ENCODE peak calls at places on chromosome 2, in seven cellular contexts. One of them, this sample, is unnamed.
A peak's percentile ranks its signal among the peaks of the same experiment; 100 is the strongest.

GRCh38 chr2:43305006-43305405 is 78.6 kb upstream of the ZFP36L2 start:
- DNase-seq in K562: no peak
- DNase-seq in breast epithelium: no peak
- DNase-seq in NB4: no peak
- DNase-seq in tibial nerve: no peak
- DNase-seq in IMR-90: peak; percentile 37
- DNase-seq in Peyer's patch: no peak
- DNase-seq in this sample: no peak

GRCh38 chr2:185385157-185385556 is 353.4 kb upstream of the FSIP2 start:
- DNase-seq in K562: no peak
- DNase-seq in breast epithelium: no peak
- DNase-seq in NB4: no peak
- DNase-seq in tibial nerve: no peak
- DNase-seq in IMR-90: no peak
- DNase-seq in Peyer's patch: no peak
- DNase-seq in this sample: no peak

GRCh38 chr2:39228413-39229209 is 15.2 kb downstream of the CDKL4 start:
- DNase-seq in K562: no peak
- DNase-seq in breast epithelium: no peak
- DNase-seq in NB4: peak; percentile 30
- DNase-seq in tibial nerve: no peak
- DNase-seq in IMR-90: no peak
- DNase-seq in Peyer's patch: no peak
- DNase-seq in this sample: no peak

GRCh38 chr2:235414422-235414821 is 79.4 kb upstream of the AGAP1 start:
- DNase-seq in K562: no peak
- DNase-seq in breast epithelium: no peak
- DNase-seq in NB4: no peak
- DNase-seq in tibial nerve: no peak
- DNase-seq in IMR-90: no peak
- DNase-seq in Peyer's patch: no peak
- DNase-seq in this sample: no peak

GRCh38 chr2:237073552-237073951 is 12.1 kb upstream of the COPS8 start:
- DNase-seq in K562: no peak
- DNase-seq in breast epithelium: no peak
- DNase-seq in NB4: no peak
- DNase-seq in tibial nerve: no peak
- DNase-seq in IMR-90: peak; percentile 93
- DNase-seq in Peyer's patch: no peak
- DNase-seq in this sample: no peak

GRCh38 chr2:55460562-55460961 is 40.9 kb upstream of the CCDC88A start:
- DNase-seq in K562: no peak
- DNase-seq in breast epithelium: no peak
- DNase-seq in NB4: no peak
- DNase-seq in tibial nerve: no peak
- DNase-seq in IMR-90: peak; percentile 32
- DNase-seq in Peyer's patch: no peak
- DNase-seq in this sample: no peak

GRCh38 chr2:80238692-80239469 is 65.7 kb downstream of the LRRTM1 start:
- DNase-seq in K562: peak; percentile 61
- DNase-seq in breast epithelium: no peak
- DNase-seq in NB4: peak; percentile 42
- DNase-seq in tibial nerve: peak; percentile 7
- DNase-seq in IMR-90: peak; percentile 42
- DNase-seq in Peyer's patch: no peak
- DNase-seq in this sample: no peak

GRCh38 chr2:132542953-132543569 is 126.5 kb downstream of the GPR39 start:
- DNase-seq in K562: no peak
- DNase-seq in breast epithelium: no peak
- DNase-seq in NB4: no peak
- DNase-seq in tibial nerve: no peak
- DNase-seq in IMR-90: peak; percentile 16
- DNase-seq in Peyer's patch: no peak
- DNase-seq in this sample: no peak

GRCh38 chr2:33375054-33375453 is 101.4 kb upstream of the RASGRP3 start:
- DNase-seq in K562: no peak
- DNase-seq in breast epithelium: no peak
- DNase-seq in NB4: no peak
- DNase-seq in tibial nerve: no peak
- DNase-seq in IMR-90: peak; percentile 27
- DNase-seq in Peyer's patch: no peak
- DNase-seq in this sample: no peak

GRCh38 chr2:12442627-12442928 is 274.2 kb upstream of the TRIB2 start:
- DNase-seq in K562: no peak
- DNase-seq in breast epithelium: no peak
- DNase-seq in NB4: no peak
- DNase-seq in tibial nerve: no peak
- DNase-seq in IMR-90: peak; percentile 73
- DNase-seq in Peyer's patch: no peak
- DNase-seq in this sample: no peak

GRCh38 chr2:237995036-237995435 is 28.2 kb downstream of the UBE2F start:
- DNase-seq in K562: no peak
- DNase-seq in breast epithelium: no peak
- DNase-seq in NB4: no peak
- DNase-seq in tibial nerve: no peak
- DNase-seq in IMR-90: no peak
- DNase-seq in Peyer's patch: no peak
- DNase-seq in this sample: no peak

GRCh38 chr2:89842180-89842908 is 1150.9 kb downstream of the RPIA start:
- DNase-seq in K562: no peak
- DNase-seq in breast epithelium: no peak
- DNase-seq in NB4: no peak
- DNase-seq in tibial nerve: no peak
- DNase-seq in IMR-90: no peak
- DNase-seq in Peyer's patch: no peak
- DNase-seq in this sample: no peak

GRCh38 chr2:161938335-161938734 is 135.7 kb downstream of the DPP4 start:
- DNase-seq in K562: no peak
- DNase-seq in breast epithelium: no peak
- DNase-seq in NB4: no peak
- DNase-seq in tibial nerve: no peak
- DNase-seq in IMR-90: no peak
- DNase-seq in Peyer's patch: no peak
- DNase-seq in this sample: no peak

GRCh38 chr2:142180820-142181533 is 50.2 kb upstream of the LRP1B start:
- DNase-seq in K562: no peak
- DNase-seq in breast epithelium: no peak
- DNase-seq in NB4: peak; percentile 57
- DNase-seq in tibial nerve: no peak
- DNase-seq in IMR-90: peak; percentile 12
- DNase-seq in Peyer's patch: no peak
- DNase-seq in this sample: no peak

GRCh38 chr2:133641497-133641896 is 73.2 kb upstream of the NCKAP5 start:
- DNase-seq in K562: no peak
- DNase-seq in breast epithelium: peak; percentile 89
- DNase-seq in NB4: peak; percentile 4
- DNase-seq in tibial nerve: no peak
- DNase-seq in IMR-90: peak; percentile 29
- DNase-seq in Peyer's patch: no peak
- DNase-seq in this sample: no peak

GRCh38 chr2:222485367-222486211 is 61.2 kb downstream of the SGPP2 start:
- DNase-seq in K562: no peak
- DNase-seq in breast epithelium: no peak
- DNase-seq in NB4: no peak
- DNase-seq in tibial nerve: no peak
- DNase-seq in IMR-90: no peak
- DNase-seq in Peyer's patch: no peak
- DNase-seq in this sample: no peak

GRCh38 chr2:238100049-238100820 is at the start of gene ESPNL:
- DNase-seq in K562: peak; percentile 34
- DNase-seq in breast epithelium: peak; percentile 42
- DNase-seq in NB4: peak; percentile 44
- DNase-seq in tibial nerve: no peak
- DNase-seq in IMR-90: no peak
- DNase-seq in Peyer's patch: peak; percentile 15
- DNase-seq in this sample: no peak

GRCh38 chr2:235937526-235937925 is 230.7 kb downstream of the GBX2 start:
- DNase-seq in K562: no peak
- DNase-seq in breast epithelium: peak; percentile 44
- DNase-seq in NB4: no peak
- DNase-seq in tibial nerve: no peak
- DNase-seq in IMR-90: no peak
- DNase-seq in Peyer's patch: no peak
- DNase-seq in this sample: no peak

GRCh38 chr2:26970928-26971627 is 641 bp downstream of the MAPRE3 start:
- DNase-seq in K562: peak; percentile 27
- DNase-seq in breast epithelium: no peak
- DNase-seq in NB4: no peak
- DNase-seq in tibial nerve: peak; percentile 12
- DNase-seq in IMR-90: peak; percentile 18
- DNase-seq in Peyer's patch: no peak
- DNase-seq in this sample: peak; percentile 30

GRCh38 chr2:26974352-26974751 is 3.9 kb downstream of the MAPRE3 start:
- DNase-seq in K562: peak; percentile 72
- DNase-seq in breast epithelium: no peak
- DNase-seq in NB4: no peak
- DNase-seq in tibial nerve: no peak
- DNase-seq in IMR-90: no peak
- DNase-seq in Peyer's patch: no peak
- DNase-seq in this sample: no peak

GRCh38 chr2:26970244-26970927 is at the start of gene MAPRE3:
- DNase-seq in K562: peak; percentile 95
- DNase-seq in breast epithelium: peak; percentile 72
- DNase-seq in NB4: peak; percentile 48
- DNase-seq in tibial nerve: peak; percentile 64
- DNase-seq in IMR-90: peak; percentile 57
- DNase-seq in Peyer's patch: peak; percentile 71
- DNase-seq in this sample: peak; percentile 60

GRCh38 chr2:26969089-26969844 is 1.2 kb upstream of the MAPRE3 start:
- DNase-seq in K562: no peak
- DNase-seq in breast epithelium: no peak
- DNase-seq in NB4: no peak
- DNase-seq in tibial nerve: no peak
- DNase-seq in IMR-90: peak; percentile 81
- DNase-seq in Peyer's patch: no peak
- DNase-seq in this sample: no peak

DNA sequence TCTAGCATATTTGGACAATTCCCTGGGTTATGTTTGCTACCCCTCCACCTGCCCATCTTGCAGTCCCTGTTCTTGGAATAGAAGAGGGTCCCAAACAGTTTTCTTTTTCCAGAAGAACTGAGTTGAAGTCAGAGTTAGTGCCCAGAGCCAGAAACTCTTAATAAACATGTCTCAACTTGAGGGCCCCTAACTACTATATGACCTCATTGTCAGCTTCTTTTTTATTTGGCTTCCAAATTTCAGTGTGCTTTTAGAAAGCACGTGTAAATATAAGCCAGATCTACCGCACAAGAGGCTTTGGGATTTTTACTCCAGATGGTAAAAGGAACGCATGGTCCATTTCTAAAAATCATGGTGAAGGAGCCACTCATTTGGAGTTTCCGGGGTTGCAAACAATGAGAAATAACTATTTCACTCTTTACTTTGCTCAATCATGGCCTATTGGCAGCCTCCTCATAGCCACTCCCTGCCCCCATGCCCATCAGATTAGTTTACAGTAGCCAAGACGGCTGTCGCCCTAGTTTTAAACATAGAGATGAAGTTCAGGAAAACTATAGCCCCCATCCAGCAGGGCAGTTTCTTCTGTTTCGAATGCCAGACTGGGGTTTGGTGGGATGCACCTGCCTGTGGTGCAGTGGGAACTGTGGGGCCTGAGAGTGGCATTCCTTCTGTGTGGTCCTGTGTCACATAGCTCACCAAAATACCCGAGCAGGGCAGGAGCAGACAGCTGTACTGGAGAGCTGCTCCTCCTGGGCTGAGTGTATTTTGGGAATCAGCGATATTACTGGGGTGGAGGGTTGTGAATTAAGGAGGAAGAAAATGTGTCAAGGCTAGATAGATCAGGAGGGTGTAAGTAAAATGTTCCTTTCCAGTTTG is 1.7 kb downstream of the MAPRE3 start:
- DNase-seq in K562: no peak
- DNase-seq in breast epithelium: no peak
- DNase-seq in NB4: no peak
- DNase-seq in tibial nerve: no peak
- DNase-seq in IMR-90: no peak
- DNase-seq in Peyer's patch: no peak
- DNase-seq in this sample: peak; percentile 29
- TF ChIP-seq POLR2A in K562: no peak
- TF ChIP-seq POLR2A in breast epithelium: no peak
- TF ChIP-seq POLR2A in NB4: no peak
- TF ChIP-seq POLR2A in tibial nerve: no peak
- TF ChIP-seq POLR2A in IMR-90: no peak
- TF ChIP-seq POLR2A in Peyer's patch: no peak
- TF ChIP-seq POLR2A in this sample: no peak

GRCh38 chr2:71844967-71845366 is 302.7 kb downstream of the CYP26B1 start:
- DNase-seq in K562: no peak
- DNase-seq in breast epithelium: no peak
- DNase-seq in NB4: no peak
- DNase-seq in tibial nerve: no peak
- DNase-seq in IMR-90: no peak
- DNase-seq in Peyer's patch: no peak
- DNase-seq in this sample: no peak
- TF ChIP-seq POLR2A in K562: no peak
- TF ChIP-seq POLR2A in breast epithelium: no peak
- TF ChIP-seq POLR2A in NB4: no peak
- TF ChIP-seq POLR2A in tibial nerve: no peak
- TF ChIP-seq POLR2A in IMR-90: no peak
- TF ChIP-seq POLR2A in Peyer's patch: no peak
- TF ChIP-seq POLR2A in this sample: no peak

GRCh38 chr2:34578641-34579040 is 979.5 kb upstream of the FAM98A start:
- DNase-seq in K562: no peak
- DNase-seq in breast epithelium: no peak
- DNase-seq in NB4: no peak
- DNase-seq in tibial nerve: no peak
- DNase-seq in IMR-90: no peak
- DNase-seq in Peyer's patch: no peak
- DNase-seq in this sample: no peak
- TF ChIP-seq POLR2A in K562: no peak
- TF ChIP-seq POLR2A in breast epithelium: no peak
- TF ChIP-seq POLR2A in NB4: no peak
- TF ChIP-seq POLR2A in tibial nerve: no peak
- TF ChIP-seq POLR2A in IMR-90: no peak
- TF ChIP-seq POLR2A in Peyer's patch: no peak
- TF ChIP-seq POLR2A in this sample: no peak

DNA sequence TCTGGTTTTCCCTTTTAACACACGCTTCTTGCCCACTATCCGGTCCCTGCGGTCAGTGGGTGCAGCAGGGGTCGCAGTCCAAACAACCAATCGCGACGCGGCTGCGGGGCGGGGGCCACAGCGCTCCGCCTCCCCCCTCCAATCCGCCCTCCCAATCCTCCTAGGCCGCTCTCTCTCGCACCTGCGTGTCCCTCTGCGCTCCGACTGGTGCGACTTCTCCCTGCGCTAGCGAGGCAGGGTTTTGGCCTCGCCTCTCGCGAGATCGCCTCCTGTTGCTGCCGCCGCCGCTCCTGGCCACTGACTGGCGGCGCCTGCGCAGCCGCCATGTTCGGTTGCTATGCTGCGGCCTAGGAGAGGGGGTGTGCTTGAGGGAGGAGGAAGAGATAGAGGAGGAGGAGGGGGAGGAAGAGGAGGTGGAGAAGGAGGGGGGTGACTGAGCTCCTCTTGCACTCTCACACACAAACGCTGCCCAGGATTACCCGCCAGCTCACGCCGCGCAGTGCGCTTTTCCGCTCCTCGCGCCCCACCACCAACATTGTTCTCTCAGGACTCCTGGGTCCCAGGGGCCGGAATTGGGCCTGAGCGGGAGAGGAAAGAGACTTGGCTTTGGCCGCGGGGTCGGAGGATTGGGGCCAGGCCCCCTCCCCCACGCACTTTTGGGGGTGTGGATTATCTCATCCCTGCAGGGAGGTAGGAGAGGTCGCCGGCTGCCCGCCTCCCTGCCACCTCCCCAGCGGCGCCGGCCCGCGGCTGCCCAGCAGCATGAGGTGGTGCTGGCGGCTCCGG is at the start of gene PTPN4:
- DNase-seq in K562: peak; percentile 96
- DNase-seq in breast epithelium: peak; percentile 93
- DNase-seq in NB4: peak; percentile 100
- DNase-seq in tibial nerve: peak; percentile 82
- DNase-seq in IMR-90: peak; percentile 98
- DNase-seq in Peyer's patch: peak; percentile 96
- DNase-seq in this sample: peak; percentile 94
- TF ChIP-seq POLR2A in K562: peak; percentile 91
- TF ChIP-seq POLR2A in breast epithelium: peak; percentile 84
- TF ChIP-seq POLR2A in NB4: peak; percentile 73
- TF ChIP-seq POLR2A in tibial nerve: peak; percentile 14
- TF ChIP-seq POLR2A in IMR-90: peak; percentile 39
- TF ChIP-seq POLR2A in Peyer's patch: peak; percentile 91
- TF ChIP-seq POLR2A in this sample: peak; percentile 86